ENCODE peak calls at places on chromosomes 3 and 15, in four cellular contexts. F, I, T and L are unnamed samples.
A peak's percentile ranks its signal among the peaks of the same experiment; 100 is the strongest.

GRCh38 chr15:51119120-51119519 is 24.4 kb upstream of the TNFAIP8L3 start:
- DNase-seq in F (no peak), I (no peak), T (no peak), L (no peak)

GRCh38 chr3:49121244-49121671 is 635 bp upstream of the USP19 start:
- DNase-seq in F (peak; percentile 3), I (no peak), T (no peak), L (no peak)

GRCh38 chr15:85316244-85316934 is 64.0 kb upstream of the AKAP13 start:
- DNase-seq in F (peak; percentile 94), I (no peak), T (no peak), L (no peak)

GRCh38 chr3:50662408-50662807 is 12.3 kb upstream of the DOCK3 start:
- DNase-seq in F (no peak), I (no peak), T (no peak), L (no peak)

GRCh38 chr3:114675104-114675503 is 381.3 kb downstream of the TIGIT start:
- DNase-seq in F (peak; percentile 63), I (no peak), T (no peak), L (no peak)

GRCh38 chr3:31974454-31974853 is 6.6 kb downstream of the OSBPL10 start:
- DNase-seq in F (no peak), I (no peak), T (no peak), L (no peak)

GRCh38 chr3:55481918-55482495 is 5.1 kb downstream of the WNT5A start:
- DNase-seq in F (no peak), I (no peak), T (no peak), L (no peak)

GRCh38 chr3:126951561-126951960 is 31.4 kb upstream of the PLXNA1 start:
- DNase-seq in F (no peak), I (no peak), T (no peak), L (no peak)

GRCh38 chr3:42855219-42855546 is 20.5 kb downstream of the CYP8B1 start:
- DNase-seq in F (no peak), I (no peak), T (no peak), L (no peak)

GRCh38 chr3:6447166-6447801 is 413.6 kb upstream of the GRM7 start:
- DNase-seq in F (no peak), I (no peak), T (no peak), L (no peak)

GRCh38 chr15:33547876-33548275 is 237.1 kb downstream of the RYR3 start:
- DNase-seq in F (peak; percentile 36), I (no peak), T (no peak), L (peak; percentile 44)

GRCh38 chr3:47573190-47574172 is 5.2 kb downstream of the CSPG5 start:
- DNase-seq in F (no peak), I (no peak), T (no peak), L (no peak)

GRCh38 chr15:76993114-76993715 is 1.7 kb upstream of the PSTPIP1 start:
- DNase-seq in F (no peak), I (no peak), T (no peak), L (no peak)

GRCh38 chr3:39107874-39108308 is 411 bp downstream of the TTC21A start:
- DNase-seq in F (no peak), I (no peak), T (no peak), L (no peak)

GRCh38 chr3:171354706-171355582 is 105.3 kb downstream of the TNIK start:
- DNase-seq in F (peak; percentile 75), I (no peak), T (no peak), L (no peak)

GRCh38 chr3:137770821-137771399 is 6.8 kb downstream of the SOX14 start:
- DNase-seq in F (peak; percentile 31), I (peak; percentile 12), T (no peak), L (no peak)

GRCh38 chr15:38300395-38300794 is 47.8 kb downstream of the SPRED1 start:
- DNase-seq in F (no peak), I (no peak), T (no peak), L (no peak)

GRCh38 chr3:65893631-65894030 is 145.1 kb downstream of the MAGI1 start:
- DNase-seq in F (no peak), I (no peak), T (no peak), L (no peak)

GRCh38 chr15:42072141-42072685 is 22.1 kb downstream of the PLA2G4D start:
- DNase-seq in F (no peak), I (no peak), T (no peak), L (no peak)

GRCh38 chr3:157092219-157092618 is 67.7 kb downstream of the CCNL1 start:
- DNase-seq in F (no peak), I (no peak), T (no peak), L (no peak)

GRCh38 chr15:36967929-36968328 is 132.4 kb downstream of the MEIS2 start:
- DNase-seq in F (no peak), I (no peak), T (no peak), L (no peak)

GRCh38 chr3:142656595-142656994 is 60.4 kb downstream of the PLS1 start:
- DNase-seq in F (no peak), I (no peak), T (no peak), L (no peak)

GRCh38 chr15:39135989-39136388 is 444.9 kb upstream of the THBS1 start:
- DNase-seq in F (no peak), I (no peak), T (no peak), L (no peak)

GRCh38 chr3:197001972-197002700 is 27.5 kb downstream of the MELTF start:
- DNase-seq in F (peak; percentile 44), I (no peak), T (no peak), L (no peak)

GRCh38 chr3:17639765-17640164 is 102.7 kb downstream of the TBC1D5 start:
- DNase-seq in F (peak; percentile 32), I (no peak), T (no peak), L (no peak)

GRCh38 chr15:100818927-100819326 is 60.7 kb upstream of the ALDH1A3 start:
- DNase-seq in F (no peak), I (no peak), T (no peak), L (no peak)

GRCh38 chr15:66729339-66729951 is 27.4 kb downstream of the SMAD6 start:
- DNase-seq in F (no peak), I (no peak), T (no peak), L (no peak)

GRCh38 chr3:40864146-40864782 is 335.0 kb upstream of the CTNNB1 start:
- DNase-seq in F (no peak), I (no peak), T (no peak), L (no peak)

GRCh38 chr15:65286069-65286703 is 497 bp downstream of the PARP16 start:
- DNase-seq in F (peak; percentile 58), I (peak; percentile 50), T (peak; percentile 16), L (peak; percentile 59)

GRCh38 chr3:125057186-125057850 is 1.5 kb upstream of the HEG1 start:
- DNase-seq in F (peak; percentile 53), I (no peak), T (no peak), L (no peak)

GRCh38 chr15:68298882-68299381 is 21.4 kb downstream of the FEM1B start:
- DNase-seq in F (no peak), I (peak; percentile 69), T (no peak), L (no peak)

GRCh38 chr15:48577495-48577894 is 68.0 kb downstream of the FBN1 start:
- DNase-seq in F (no peak), I (no peak), T (no peak), L (no peak)

GRCh38 chr15:63870043-63870394 is 36.3 kb upstream of the HERC1 start:
- DNase-seq in F (peak; percentile 39), I (peak; percentile 64), T (no peak), L (no peak)

GRCh38 chr3:56197259-56197965 is 270.9 kb downstream of the ERC2 start:
- DNase-seq in F (no peak), I (no peak), T (no peak), L (no peak)

GRCh38 chr3:14590594-14590993 is 50.5 kb upstream of the GRIP2 start:
- DNase-seq in F (no peak), I (no peak), T (no peak), L (no peak)

GRCh38 chr3:151431940-151432339 is 28.9 kb downstream of the IGSF10 start:
- DNase-seq in F (peak; percentile 23), I (no peak), T (no peak), L (peak; percentile 42)

GRCh38 chr3:94336076-94336741 is 273.3 kb downstream of the NSUN3 start:
- DNase-seq in F (peak; percentile 35), I (no peak), T (no peak), L (peak; percentile 80)

GRCh38 chr15:75646944-75647364 is 758 bp upstream of the SNX33 start:
- DNase-seq in F (no peak), I (peak; percentile 56), T (no peak), L (peak; percentile 64)

GRCh38 chr15:42110367-42110766 is 16.0 kb upstream of the PLA2G4D start:
- DNase-seq in F (no peak), I (no peak), T (no peak), L (no peak)